ENCODE peak calls at places on chromosomes 7 and 10, in ten cellular contexts. D is amygdala; F is GM23248; O is SW 1271; M is epithelial cell of esophagus; I is stimulated activated naive CD4-positive, alpha-beta T cell; Q is C1 segment of cervical spinal cord; V is fibroblast of lung; H is OCI-LY7; K is adrenal gland. U is an unnamed sample.

GRCh38 chr7:96287168-96287567 is 34.7 kb downstream of the SLC25A13 start:
- DNase-seq in H (no peak), F (no peak), M (no peak), O (no peak), Q (no peak), V (no peak), I (no peak), D (no peak), K (no peak), U (no peak)

GRCh38 chr7:7434379-7434778 is 101.3 kb downstream of the COL28A1 start:
- DNase-seq in H (no peak), K (no peak), V (no peak), M (no peak), F (no peak), I (no peak), O (no peak), D (no peak), Q (no peak), U (no peak)

GRCh38 chr10:62527019-62527827 is 153.1 kb downstream of the ZNF365 start:
- DNase-seq in F (no peak), O (no peak), V (no peak), I (no peak), Q (no peak), D (no peak), K (no peak), H (peak), M (no peak), U (peak)

GRCh38 chr10:34713875-34714274 is 101.2 kb downstream of the PARD3 start:
- DNase-seq in V (no peak), F (peak), I (no peak), O (no peak), H (no peak), M (peak), K (no peak), Q (no peak), D (no peak), U (no peak)

GRCh38 chr7:128906001-128906765 is 4.3 kb downstream of the KCP start:
- DNase-seq in K (no peak), M (no peak), H (no peak), D (no peak), F (no peak), Q (no peak), I (no peak), V (no peak), O (no peak), U (no peak)

GRCh38 chr10:34522542-34522941 is 292.6 kb downstream of the PARD3 start:
- DNase-seq in F (no peak), M (peak), K (no peak), D (no peak), Q (no peak), O (no peak), H (peak), V (peak), I (no peak), U (peak)

GRCh38 chr7:140540142-140540777 is 61.0 kb upstream of the MKRN1 start:
- DNase-seq in Q (no peak), K (no peak), F (no peak), V (no peak), D (no peak), O (no peak), H (no peak), I (no peak), M (no peak), U (no peak)

GRCh38 chr10:22618081-22618785 is 96.1 kb downstream of the PIP4K2A start:
- DNase-seq in I (no peak), M (no peak), Q (no peak), F (peak), D (no peak), V (no peak), K (peak), H (no peak), O (no peak), U (peak)

GRCh38 chr7:47596502-47597202 is 14.7 kb upstream of the TNS3 start:
- DNase-seq in V (peak), Q (peak), F (peak), I (no peak), H (peak), M (no peak), O (no peak), D (peak), K (no peak), U (no peak)

GRCh38 chr7:151012921-151013347 is 11.4 kb downstream of the ATG9B start:
- DNase-seq in V (peak), O (no peak), H (no peak), M (peak), D (no peak), I (no peak), F (peak), K (no peak), Q (peak), U (peak)

GRCh38 chr7:13077466-13077865 is 390.0 kb downstream of the ARL4A start:
- DNase-seq in F (peak), K (no peak), Q (no peak), I (no peak), D (no peak), O (no peak), M (peak), V (peak), H (no peak), U (no peak)

GRCh38 chr10:5623081-5623748 is 43.2 kb downstream of the ASB13 start:
- DNase-seq in V (peak), Q (peak), O (peak), I (peak), D (peak), F (peak), M (peak), K (peak), H (peak), U (peak)

GRCh38 chr10:86613905-86614304 is 40.4 kb upstream of the OPN4 start:
- DNase-seq in K (no peak), I (no peak), V (no peak), F (peak), H (no peak), O (no peak), Q (no peak), M (peak), D (no peak), U (no peak)

GRCh38 chr7:142878315-142878714 is 7.2 kb downstream of the TRPV6 start:
- DNase-seq in O (no peak), F (no peak), M (no peak), K (no peak), D (no peak), Q (no peak), I (no peak), H (no peak), V (no peak), U (no peak)

GRCh38 chr7:128672927-128673517 is 930 bp downstream of the GARIN1A start:
- DNase-seq in O (no peak), V (peak), K (peak), Q (peak), M (peak), I (no peak), D (no peak), F (peak), H (peak), U (peak)

U was measured in NAMALWA.